ENCODE peak calls at places on chromosome 18, in four cellular contexts. One of them, this sample, is unnamed.
A peak's percentile ranks its signal among the peaks of the same experiment; 100 is the strongest.

GRCh38 chr18:10065296-10065695 is 151.5 kb downstream of the VAPA start:
- DNase-seq in adipocyte: no peak
- DNase-seq in HCT116: no peak
- DNase-seq in IMR-90: no peak
- DNase-seq in this sample: no peak

GRCh38 chr18:60549338-60549960 is 176.9 kb upstream of the MC4R start:
- DNase-seq in adipocyte: peak; percentile 97
- DNase-seq in HCT116: peak; percentile 66
- DNase-seq in IMR-90: peak; percentile 78
- DNase-seq in this sample: no peak

GRCh38 chr18:56984731-56985130 is 162.2 kb upstream of the BOD1L2 start:
- DNase-seq in adipocyte: no peak
- DNase-seq in HCT116: no peak
- DNase-seq in IMR-90: no peak
- DNase-seq in this sample: no peak

GRCh38 chr18:34493566-34494358 is 216.3 kb upstream of the DTNA start:
- DNase-seq in adipocyte: peak; percentile 48
- DNase-seq in HCT116: no peak
- DNase-seq in IMR-90: no peak
- DNase-seq in this sample: peak; percentile 54

GRCh38 chr18:36440614-36441013 is 143.1 kb downstream of the FHOD3 start:
- DNase-seq in adipocyte: peak; percentile 47
- DNase-seq in HCT116: no peak
- DNase-seq in IMR-90: peak; percentile 52
- DNase-seq in this sample: no peak

GRCh38 chr18:23972416-23972815 is 42.1 kb upstream of the TTC39C start:
- DNase-seq in adipocyte: no peak
- DNase-seq in HCT116: no peak
- DNase-seq in IMR-90: no peak
- DNase-seq in this sample: no peak

GRCh38 chr18:13218376-13219011 is at the start of gene LDLRAD4:
- DNase-seq in adipocyte: peak; percentile 30
- DNase-seq in HCT116: no peak
- DNase-seq in IMR-90: no peak
- DNase-seq in this sample: peak; percentile 72

GRCh38 chr18:72995558-72995957 is 127.8 kb upstream of the NETO1 start:
- DNase-seq in adipocyte: no peak
- DNase-seq in HCT116: no peak
- DNase-seq in IMR-90: no peak
- DNase-seq in this sample: no peak

GRCh38 chr18:37403100-37403781 is 162.4 kb downstream of the CELF4 start:
- DNase-seq in adipocyte: peak; percentile 89
- DNase-seq in HCT116: no peak
- DNase-seq in IMR-90: peak; percentile 86
- DNase-seq in this sample: peak; percentile 66

GRCh38 chr18:11544060-11544633 is 65.2 kb upstream of the SLC35G4 start:
- DNase-seq in adipocyte: no peak
- DNase-seq in HCT116: no peak
- DNase-seq in IMR-90: no peak
- DNase-seq in this sample: no peak

GRCh38 chr18:54239091-54239490 is 14.6 kb upstream of the MBD2 start:
- DNase-seq in adipocyte: peak; percentile 16
- DNase-seq in HCT116: no peak
- DNase-seq in IMR-90: no peak
- DNase-seq in this sample: no peak

GRCh38 chr18:33841221-33841967 is 263.4 kb downstream of the ASXL3 start:
- DNase-seq in adipocyte: no peak
- DNase-seq in HCT116: no peak
- DNase-seq in IMR-90: no peak
- DNase-seq in this sample: no peak

GRCh38 chr18:31101148-31102019 is 837 bp downstream of the DSC2 start:
- DNase-seq in adipocyte: no peak
- DNase-seq in HCT116: no peak
- DNase-seq in IMR-90: no peak
- DNase-seq in this sample: peak; percentile 91

GRCh38 chr18:48326901-48327675 is 82.1 kb downstream of the ZBTB7C start:
- DNase-seq in adipocyte: peak; percentile 28
- DNase-seq in HCT116: no peak
- DNase-seq in IMR-90: peak; percentile 29
- DNase-seq in this sample: no peak

GRCh38 chr18:11937874-11938478 is 29.9 kb upstream of the MPPE1 start:
- DNase-seq in adipocyte: peak; percentile 87
- DNase-seq in HCT116: peak; percentile 54
- DNase-seq in IMR-90: peak; percentile 61
- DNase-seq in this sample: peak; percentile 83

GRCh38 chr18:10051877-10052631 is 138.2 kb downstream of the VAPA start:
- DNase-seq in adipocyte: peak; percentile 45
- DNase-seq in HCT116: no peak
- DNase-seq in IMR-90: peak; percentile 99
- DNase-seq in this sample: peak; percentile 77

GRCh38 chr18:77146249-77147080 is 13.9 kb upstream of the MBP start:
- DNase-seq in adipocyte: no peak
- DNase-seq in HCT116: no peak
- DNase-seq in IMR-90: no peak
- DNase-seq in this sample: no peak

GRCh38 chr18:43582120-43582519 is 304.8 kb upstream of the SYT4 start:
- DNase-seq in adipocyte: no peak
- DNase-seq in HCT116: no peak
- DNase-seq in IMR-90: no peak
- DNase-seq in this sample: no peak

GRCh38 chr18:13813271-13813849 is 10.6 kb upstream of the MC5R start:
- DNase-seq in adipocyte: peak; percentile 80
- DNase-seq in HCT116: peak; percentile 50
- DNase-seq in IMR-90: peak; percentile 51
- DNase-seq in this sample: peak; percentile 61

GRCh38 chr18:48749768-48750167 is 201.0 kb downstream of the SMAD7 start:
- DNase-seq in adipocyte: no peak
- DNase-seq in HCT116: no peak
- DNase-seq in IMR-90: peak; percentile 43
- DNase-seq in this sample: peak; percentile 84

GRCh38 chr18:46946656-46947282 is 29.4 kb downstream of the KATNAL2 start:
- DNase-seq in adipocyte: peak; percentile 93
- DNase-seq in HCT116: no peak
- DNase-seq in IMR-90: peak; percentile 80
- DNase-seq in this sample: peak; percentile 89

GRCh38 chr18:1676387-1676786 is 771.7 kb downstream of the ADCYAP1 start:
- DNase-seq in adipocyte: no peak
- DNase-seq in HCT116: no peak
- DNase-seq in IMR-90: no peak
- DNase-seq in this sample: no peak

GRCh38 chr18:39773656-39774055 is 2181.4 kb upstream of the PIK3C3 start:
- DNase-seq in adipocyte: no peak
- DNase-seq in HCT116: no peak
- DNase-seq in IMR-90: peak; percentile 6
- DNase-seq in this sample: no peak

GRCh38 chr18:48619016-48619415 is 80.2 kb downstream of the CTIF start:
- DNase-seq in adipocyte: no peak
- DNase-seq in HCT116: no peak
- DNase-seq in IMR-90: peak; percentile 66
- DNase-seq in this sample: no peak

GRCh38 chr18:23990474-23991410 is 23.8 kb upstream of the TTC39C start:
- DNase-seq in adipocyte: peak; percentile 31
- DNase-seq in HCT116: no peak
- DNase-seq in IMR-90: peak; percentile 46
- DNase-seq in this sample: no peak

GRCh38 chr18:7224198-7224597 is 6.7 kb upstream of the LRRC30 start:
- DNase-seq in adipocyte: no peak
- DNase-seq in HCT116: no peak
- DNase-seq in IMR-90: no peak
- DNase-seq in this sample: no peak

GRCh38 chr18:22136395-22136794 is 33.0 kb upstream of the GATA6 start:
- DNase-seq in adipocyte: peak; percentile 8
- DNase-seq in HCT116: no peak
- DNase-seq in IMR-90: peak; percentile 46
- DNase-seq in this sample: no peak

GRCh38 chr18:74204543-74205152 is 56.3 kb downstream of the TIMM21 start:
- DNase-seq in adipocyte: peak; percentile 9
- DNase-seq in HCT116: no peak
- DNase-seq in IMR-90: peak; percentile 4
- DNase-seq in this sample: no peak

GRCh38 chr18:44924750-44925534 is 244.3 kb downstream of the SETBP1 start:
- DNase-seq in adipocyte: no peak
- DNase-seq in HCT116: no peak
- DNase-seq in IMR-90: no peak
- DNase-seq in this sample: no peak